ENCODE peak calls at places on chromosomes 11 and 22, in nine cellular contexts. R is NB4, W is tibial artery, M is B cell, V is left lung, E is fibroblast of lung, L is MM.1S, N is epithelial cell of proximal tubule, K is astrocyte of the cerebellum. U is an unnamed sample.

GRCh38 chr22:40718250-40719204 is 39.2 kb downstream of the MCHR1 start:
- DNase-seq in K (no peak), R (no peak), V (no peak), E (no peak), M (no peak), L (no peak), W (no peak), N (no peak), U (no peak)

GRCh38 chr11:61035086-61035835 is 63.8 kb downstream of the CD6 start:
- DNase-seq in M (no peak), R (no peak), V (no peak), K (no peak), W (no peak), N (no peak), L (no peak), E (no peak), U (no peak)

GRCh38 chr11:64141081-64141783 is 24.7 kb downstream of the MACROD1 start:
- DNase-seq in V (no peak), W (no peak), N (peak; percentile 19), R (no peak), E (no peak), M (no peak), L (no peak), K (no peak), U (no peak)

GRCh38 chr11:35313066-35313765 is 106.1 kb downstream of the SLC1A2 start:
- DNase-seq in R (peak; percentile 36), K (no peak), V (no peak), W (no peak), N (no peak), E (no peak), L (peak; percentile 58), M (peak; percentile 75), U (peak; percentile 68)

GRCh38 chr11:36713715-36714114 is 115.7 kb upstream of the RAG2 start:
- DNase-seq in K (no peak), E (no peak), W (peak; percentile 25), L (no peak), V (no peak), R (no peak), N (no peak), M (no peak), U (no peak)

GRCh38 chr22:44045171-44045570 is 21.1 kb downstream of the PARVB start:
- DNase-seq in E (peak; percentile 68), N (no peak), R (no peak), V (no peak), W (no peak), M (no peak), K (no peak), L (no peak), U (no peak)

GRCh38 chr22:50505776-50506610 is 1.5 kb downstream of the LMF2 start:
- DNase-seq in L (no peak), V (peak; percentile 80), M (no peak), E (no peak), N (no peak), W (no peak), R (no peak), K (no peak), U (no peak)

GRCh38 chr11:19603771-19604170 is 108.9 kb upstream of the NAV2 start:
- DNase-seq in N (no peak), M (no peak), R (no peak), W (no peak), V (no peak), K (no peak), L (no peak), E (no peak), U (no peak)

GRCh38 chr22:24563246-24563645 is 7.4 kb downstream of the SNRPD3 start:
- DNase-seq in L (no peak), M (no peak), V (no peak), E (no peak), R (no peak), N (no peak), K (no peak), W (no peak), U (no peak)

GRCh38 chr11:70556884-70557741 is 158.8 kb downstream of the CTTN start:
- DNase-seq in M (no peak), V (no peak), L (no peak), K (no peak), N (no peak), W (no peak), E (peak; percentile 75), R (peak; percentile 75), U (no peak)

GRCh38 chr11:12150831-12151382 is 40.5 kb downstream of the MICAL2 start:
- DNase-seq in W (no peak), K (no peak), E (peak; percentile 83), V (no peak), L (no peak), R (peak; percentile 72), M (no peak), N (no peak), U (no peak)

GRCh38 chr22:43066844-43067385 is 22.3 kb downstream of the TTLL1 start:
- DNase-seq in L (no peak), E (peak; percentile 69), K (no peak), V (no peak), W (no peak), M (no peak), N (no peak), R (no peak), U (no peak)

GRCh38 chr11:108732395-108732794 is 67.5 kb downstream of the DDX10 start:
- DNase-seq in R (no peak), M (no peak), L (no peak), W (no peak), V (no peak), K (no peak), E (no peak), N (no peak), U (no peak)

GRCh38 chr22:48563118-48563965 is 1264.3 kb downstream of the BRD1 start:
- DNase-seq in N (no peak), L (no peak), R (no peak), W (no peak), M (no peak), K (no peak), E (no peak), V (peak; percentile 66), U (no peak)
- TF ChIP-seq CTCF in N (no peak), L (no peak), R (no peak), W (no peak), M (no peak), K (no peak), E (no peak), V (no peak), U (no peak)

GRCh38 chr22:45192701-45193187 is 29.0 kb downstream of the NUP50 start:
- DNase-seq in K (no peak), E (no peak), N (no peak), L (no peak), V (peak; percentile 50), W (no peak), R (no peak), M (no peak), U (peak; percentile 13)
- TF ChIP-seq CTCF in K (no peak), E (no peak), N (no peak), L (no peak), V (no peak), W (no peak), R (peak; percentile 8), M (no peak), U (no peak)

DNA sequence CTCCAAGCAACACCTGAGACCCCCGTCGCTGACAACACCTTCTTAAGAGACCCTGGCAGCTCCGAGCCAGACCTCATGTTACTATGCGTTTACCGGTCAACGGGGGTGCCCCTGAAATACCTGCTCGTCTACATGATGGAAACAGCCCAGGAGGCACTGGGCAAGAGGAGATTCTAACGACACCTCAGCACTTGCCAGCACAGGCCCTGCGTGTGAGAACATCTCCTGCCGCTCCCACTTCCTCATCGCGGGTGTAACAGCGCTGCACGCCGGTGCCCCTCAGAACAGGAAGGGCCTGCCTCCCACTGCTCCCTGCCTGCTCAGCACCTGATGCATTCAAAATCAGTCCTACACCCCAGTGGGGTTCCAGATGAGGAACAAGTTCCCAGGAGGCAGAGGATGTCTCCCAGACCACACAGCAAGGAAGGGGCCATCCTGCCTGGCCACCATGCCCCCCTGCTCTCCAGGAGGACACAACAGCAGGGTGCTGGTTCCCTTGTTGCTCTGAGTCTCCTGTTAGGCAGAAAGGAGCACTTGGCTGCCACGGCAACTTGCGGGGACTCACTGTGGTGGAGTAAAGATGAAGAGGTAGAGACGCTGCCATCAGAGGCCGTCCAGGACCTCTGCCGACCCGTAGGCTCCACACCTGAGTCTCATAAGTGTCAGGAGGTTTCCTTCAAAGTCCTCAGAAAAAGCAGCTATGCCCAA is 2.1 kb downstream of the TOLLIP start:
- DNase-seq in R (peak; percentile 68), M (peak; percentile 67), W (no peak), E (no peak), L (no peak), N (no peak), V (peak; percentile 87), K (no peak), U (peak; percentile 14)
- TF ChIP-seq CTCF in R (no peak), M (no peak), W (no peak), E (no peak), L (no peak), N (no peak), V (no peak), K (no peak), U (no peak)

GRCh38 chr11:31872074-31872440 is 60.9 kb upstream of the PAX6 start:
- DNase-seq in W (no peak), V (no peak), M (no peak), N (no peak), E (peak; percentile 16), R (no peak), K (no peak), L (no peak), U (no peak)

GRCh38 chr11:31873115-31873514 is 62.0 kb upstream of the PAX6 start:
- DNase-seq in K (no peak), N (no peak), M (no peak), L (no peak), W (no peak), E (no peak), V (no peak), R (no peak), U (no peak)

GRCh38 chr11:31874631-31875191 is 63.6 kb upstream of the PAX6 start:
- DNase-seq in V (no peak), K (no peak), W (no peak), R (no peak), L (no peak), N (no peak), E (no peak), M (no peak), U (no peak)

GRCh38 chr11:31870609-31871309 is 59.6 kb upstream of the PAX6 start:
- DNase-seq in N (no peak), E (peak; percentile 33), W (no peak), V (no peak), M (peak; percentile 1), L (peak; percentile 24), K (peak; percentile 26), R (peak; percentile 66), U (peak; percentile 28)

DNA sequence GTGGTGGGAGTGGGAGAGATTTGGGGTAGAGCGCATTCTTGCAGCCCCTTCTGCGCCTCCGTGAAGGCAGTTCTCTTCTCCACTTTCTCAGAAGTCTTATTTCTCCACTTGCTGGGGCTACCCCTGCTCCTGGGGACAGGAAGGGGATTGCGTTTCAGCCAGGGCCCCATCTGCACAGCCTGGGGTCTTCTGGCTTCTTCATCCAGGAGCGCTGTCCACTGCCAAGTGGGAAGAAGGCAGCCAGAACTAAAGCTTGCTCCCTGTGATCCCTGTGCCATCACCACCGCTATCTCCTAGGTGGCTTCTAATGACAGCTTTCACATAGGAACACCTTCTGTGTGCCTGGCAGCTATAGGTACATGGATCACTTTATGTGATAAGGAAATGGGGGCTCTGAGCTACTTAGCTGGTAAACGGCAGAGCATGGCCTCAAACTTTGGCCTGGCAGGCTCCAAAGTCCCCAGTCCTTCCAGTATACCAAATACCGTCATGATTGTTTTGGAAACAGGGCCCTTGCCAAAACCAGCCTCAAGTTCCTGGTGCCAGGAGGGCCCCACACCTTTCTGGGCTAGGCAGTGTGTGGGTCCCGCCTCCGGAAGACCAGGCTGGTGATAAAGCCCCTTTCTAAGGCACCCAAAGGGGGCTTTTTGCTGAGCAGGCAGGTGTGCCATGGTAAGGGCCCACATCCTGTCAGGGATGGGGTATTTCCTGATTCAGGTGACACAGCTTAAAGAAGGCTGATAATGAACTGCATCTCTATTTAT is 60.4 kb upstream of the PAX6 start:
- DNase-seq in N (no peak), V (no peak), E (no peak), M (no peak), W (no peak), R (no peak), K (no peak), L (no peak), U (no peak)
- TF ChIP-seq CTCF in N (no peak), V (no peak), E (no peak), M (no peak), W (no peak), R (no peak), K (no peak), L (no peak), U (no peak)